ENCODE peak calls at places on chromosomes 3 and 15, in five cellular contexts. P is endothelial cell, U is NT2/D1, V is Peyer's patch, O is tibial nerve. N is an unnamed sample.

GRCh38 chr3:78838362-78838761 is 929.4 kb downstream of the ROBO1 start:
- DNase-seq in V (no peak), O (no peak), U (no peak), P (no peak), N (no peak)

GRCh38 chr3:126982125-126982521 is 792 bp upstream of the PLXNA1 start:
- DNase-seq in V (peak), O (no peak), P (no peak), U (peak), N (peak)

GRCh38 chr3:124985358-124985757 is 50.8 kb upstream of the MUC13 start:
- DNase-seq in V (no peak), U (no peak), O (peak), P (no peak), N (no peak)

GRCh38 chr3:37441689-37442088 is 267.3 kb upstream of the LRRFIP2 start:
- DNase-seq in V (no peak), P (no peak), O (no peak), U (no peak), N (no peak)

GRCh38 chr3:64341355-64341754 is 116.1 kb upstream of the PRICKLE2 start:
- DNase-seq in U (no peak), O (no peak), V (no peak), P (no peak), N (no peak)

GRCh38 chr3:133268772-133269171 is 131.1 kb upstream of the BFSP2 start:
- DNase-seq in P (no peak), V (no peak), U (no peak), O (no peak), N (no peak)

GRCh38 chr3:13092621-13093339 is 19.6 kb upstream of the IQSEC1 start:
- DNase-seq in V (no peak), O (peak), P (no peak), U (no peak), N (no peak)

GRCh38 chr15:79372428-79372827 is 59.7 kb upstream of the MINAR1 start:
- DNase-seq in P (no peak), O (no peak), V (no peak), U (no peak), N (no peak)

GRCh38 chr3:86785381-86785780 is 205.6 kb downstream of the VGLL3 start:
- DNase-seq in O (no peak), V (no peak), U (no peak), P (no peak), N (no peak)

N was measured in stimulated activated naive CD4-positive, alpha-beta T cell.